ENCODE peak calls at places on chromosomes 7 and 10, in nine cellular contexts. C is pancreas; W is transverse colon; J is esophagus muscularis mucosa; Y is kidney epithelial cell; S is CD8-positive, alpha-beta T cell; Q is psoas muscle; F is astrocyte of the spinal cord; H is cardiac muscle cell. T is an unnamed sample.

GRCh38 chr10:35192645-35193249 is 66.1 kb downstream of the CREM start:
- DNase-seq in Y (no peak), J (no peak), F (no peak), W (no peak), C (no peak), H (peak), Q (no peak), S (no peak), T (no peak)

GRCh38 chr10:103481974-103482531 is 3.0 kb upstream of the CALHM3 start:
- DNase-seq in Q (no peak), J (no peak), H (peak), W (no peak), Y (no peak), S (no peak), C (no peak), F (peak), T (no peak)

GRCh38 chr10:10397906-10398305 is 619.8 kb upstream of the CELF2 start:
- DNase-seq in H (no peak), J (no peak), Q (no peak), F (no peak), S (no peak), W (no peak), C (no peak), Y (no peak), T (no peak)

GRCh38 chr7:15041226-15041625 is 138.7 kb upstream of the DGKB start:
- DNase-seq in C (no peak), W (no peak), F (peak), Y (no peak), H (no peak), Q (no peak), J (no peak), S (no peak), T (no peak)

GRCh38 chr7:42926204-42926603 is 5.8 kb downstream of the PSMA2 start:
- DNase-seq in H (no peak), J (no peak), S (no peak), C (no peak), F (no peak), Y (no peak), Q (no peak), W (no peak), T (no peak)

GRCh38 chr10:70737977-70738376 is 47.2 kb downstream of the TBATA start:
- DNase-seq in J (no peak), S (no peak), F (no peak), W (no peak), Q (no peak), H (no peak), C (no peak), Y (no peak), T (no peak)

GRCh38 chr7:136874393-136875032 is 6.1 kb downstream of the CHRM2 start:
- DNase-seq in J (no peak), H (peak), F (peak), Q (no peak), C (no peak), S (no peak), Y (no peak), W (no peak), T (no peak)

GRCh38 chr10:80730522-80730921 is 192.8 kb downstream of the SH2D4B start:
- DNase-seq in Q (no peak), F (no peak), C (no peak), W (no peak), H (no peak), J (peak), S (no peak), Y (no peak), T (no peak)

GRCh38 chr10:124231188-124232135 is 138.1 kb upstream of the CHST15 start:
- DNase-seq in S (no peak), J (no peak), W (no peak), Y (no peak), C (no peak), F (no peak), H (no peak), Q (no peak), T (no peak)

GRCh38 chr7:33233659-33234058 is 104.3 kb downstream of the BBS9 start:
- DNase-seq in S (no peak), W (no peak), J (no peak), C (no peak), Q (no peak), H (no peak), F (no peak), Y (no peak), T (no peak)

GRCh38 chr10:15183689-15184481 is 15.4 kb upstream of the NMT2 start:
- DNase-seq in S (no peak), H (no peak), W (no peak), C (no peak), J (no peak), Y (no peak), F (no peak), Q (no peak), T (no peak)
- H3K4me3 ChIP-seq in S (no peak), H (no peak), W (no peak), C (no peak), J (no peak), Y (no peak), F (no peak), Q (no peak), T (no peak)

GRCh38 chr7:128206017-128206746 is 34.9 kb upstream of the LEP start:
- DNase-seq in Q (no peak), H (no peak), C (no peak), J (no peak), Y (no peak), F (no peak), W (no peak), S (no peak), T (no peak)
- TF ChIP-seq CTCF in Q (no peak), H (no peak), C (no peak), J (no peak), Y (no peak), F (no peak), W (no peak), S (no peak), T (no peak)

GRCh38 chr7:2757361-2757903 is 69.4 kb downstream of the AMZ1 start:
- DNase-seq in J (no peak), C (no peak), Q (peak), Y (no peak), W (peak), H (no peak), S (no peak), F (no peak), T (peak)

GRCh38 chr7:2759736-2760097 is 71.7 kb downstream of the AMZ1 start:
- DNase-seq in W (no peak), F (no peak), Y (no peak), S (no peak), H (no peak), C (no peak), Q (peak), J (no peak), T (no peak)

GRCh38 chr7:2760098-2760889 is 72.3 kb downstream of the AMZ1 start:
- DNase-seq in Q (peak), W (peak), H (peak), F (peak), S (no peak), C (no peak), Y (no peak), J (no peak), T (no peak)

GRCh38 chr7:2757904-2758672 is 70.1 kb downstream of the AMZ1 start:
- DNase-seq in J (no peak), S (peak), Y (peak), F (peak), H (peak), Q (peak), C (no peak), W (peak), T (no peak)

GRCh38 chr7:2758673-2759603 is 70.9 kb downstream of the AMZ1 start:
- DNase-seq in C (no peak), Q (no peak), Y (no peak), F (no peak), J (no peak), W (no peak), S (no peak), H (no peak), T (no peak)
- H3K4me3 ChIP-seq in C (no peak), Q (peak), Y (no peak), F (no peak), J (peak), W (no peak), S (no peak), H (no peak), T (no peak)

GRCh38 chr10:116737582-116738358 is 4.6 kb downstream of the HSPA12A start:
- DNase-seq in F (no peak), W (no peak), Y (no peak), Q (no peak), C (no peak), J (no peak), S (no peak), H (no peak), T (no peak)
- TF ChIP-seq CTCF in F (peak), W (peak), Y (peak), Q (no peak), C (no peak), J (no peak), S (no peak), H (peak), T (no peak)

GRCh38 chr7:100372256-100372655 is 1.0 kb upstream of the PILRA start:
- DNase-seq in J (no peak), W (no peak), Q (no peak), F (no peak), C (no peak), Y (no peak), H (peak), S (no peak), T (no peak)
- H3K4me3 ChIP-seq in J (no peak), W (no peak), Q (no peak), F (no peak), C (no peak), Y (no peak), H (no peak), S (no peak), T (no peak)

DNA sequence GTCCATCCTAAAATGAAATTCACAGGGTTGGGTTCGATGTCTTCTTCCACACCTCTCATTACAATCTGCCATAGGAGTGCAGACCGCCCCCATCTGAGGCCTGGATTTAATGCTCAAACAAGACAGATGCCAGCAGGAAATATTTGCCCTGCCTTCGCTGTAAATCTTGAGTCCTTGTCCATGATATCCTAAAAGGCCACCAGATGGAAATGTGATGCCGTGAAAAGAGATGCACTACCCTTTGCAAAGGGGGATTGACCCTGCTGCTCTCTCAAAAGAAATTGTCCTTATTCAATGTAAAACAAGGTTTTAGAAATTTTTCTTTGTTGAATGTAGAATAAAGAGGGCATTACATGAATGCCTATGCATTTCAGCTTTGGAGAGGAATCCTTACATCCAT is 37.5 kb downstream of the AGAP4 start:
- DNase-seq in H (peak), S (no peak), W (no peak), C (no peak), F (no peak), Y (no peak), Q (no peak), J (no peak), T (no peak)
- TF ChIP-seq CTCF in H (peak), S (no peak), W (no peak), C (no peak), F (no peak), Y (no peak), Q (no peak), J (no peak), T (no peak)

DNA sequence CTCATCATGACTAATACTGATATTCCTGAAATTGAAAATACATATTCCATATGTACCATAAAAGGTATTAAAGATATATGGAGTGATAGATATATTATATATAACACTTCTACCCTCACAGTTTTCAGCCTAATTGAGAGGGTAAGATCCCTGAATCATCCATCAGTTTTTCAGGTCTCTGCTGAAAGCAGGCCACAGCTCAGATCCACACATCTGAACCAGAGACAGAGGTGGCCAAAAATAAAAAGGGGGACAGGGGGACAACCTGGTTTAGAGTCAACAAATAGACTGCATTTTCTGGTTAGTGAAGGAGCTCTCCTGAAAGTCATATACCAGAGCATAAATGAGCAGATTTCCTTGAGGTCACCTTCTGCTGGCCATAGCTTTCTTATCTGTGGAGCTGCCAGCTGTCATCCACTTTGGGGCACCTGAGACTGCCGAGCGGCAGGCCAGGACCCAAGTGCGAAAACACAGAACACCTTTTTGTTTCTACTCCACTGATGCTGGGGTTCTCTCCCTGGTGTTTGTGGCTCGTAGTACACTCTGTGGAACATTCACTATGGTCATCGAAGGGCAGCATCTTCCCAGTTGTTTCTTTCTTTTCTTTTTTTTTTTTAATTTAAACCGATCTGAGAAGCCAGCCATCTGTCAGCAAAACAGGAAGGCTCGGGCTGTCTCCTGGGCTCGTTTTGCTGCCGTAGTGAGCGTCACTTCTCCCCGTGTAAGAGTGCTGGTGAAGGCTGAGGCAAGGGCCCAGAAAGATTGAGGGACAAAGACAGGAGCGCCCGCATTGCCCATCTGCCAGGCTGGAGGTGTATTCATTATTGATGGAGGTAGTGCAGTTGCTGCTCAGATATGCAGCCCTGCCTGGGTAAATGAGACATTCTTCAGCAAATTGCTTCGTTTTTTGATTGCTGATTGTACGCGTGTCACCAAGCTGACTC is 13.5 kb downstream of the IKZF1 start:
- DNase-seq in F (no peak), H (no peak), S (no peak), W (no peak), Q (no peak), J (no peak), C (no peak), Y (no peak), T (no peak)
- H3K4me3 ChIP-seq in F (no peak), H (no peak), S (peak), W (no peak), Q (no peak), J (no peak), C (no peak), Y (no peak), T (no peak)

DNA sequence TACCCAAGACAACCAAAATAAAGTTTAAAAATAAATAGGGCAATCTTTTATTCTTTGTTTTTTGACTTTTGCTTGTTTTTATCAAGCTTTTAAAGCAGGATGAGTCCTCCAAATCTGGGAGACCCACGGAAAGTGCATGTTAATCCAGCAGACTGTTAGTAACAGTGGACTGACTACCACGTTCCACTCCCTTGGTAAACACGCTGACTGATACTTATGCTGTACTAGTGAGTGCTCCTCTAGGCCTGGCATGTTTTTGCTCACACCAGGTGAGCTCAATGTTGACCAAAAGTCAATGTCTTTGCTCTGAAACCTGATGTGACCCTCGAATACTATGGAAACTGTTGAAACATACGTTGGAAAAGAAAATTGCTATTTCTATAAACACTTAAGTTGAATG is 88.4 kb downstream of the KIAA1549 start:
- DNase-seq in F (no peak), Y (no peak), J (no peak), Q (no peak), W (no peak), S (no peak), H (no peak), C (no peak), T (no peak)
- TF ChIP-seq CTCF in F (no peak), Y (no peak), J (no peak), Q (no peak), W (no peak), S (no peak), H (no peak), C (no peak), T (no peak)